ENCODE peak calls at places on chromosome 16, in nine cellular contexts. Q is nephron progenitor cell; H is stimulated activated CD8-positive, alpha-beta memory T cell treated with anti-CD3 and anti-CD28 coated beads, Interleukin-7, amount 100 ng/mL, for 4 hours; O is C1 segment of cervical spinal cord; S is AG09319; E is A172; I is stimulated activated CD4-positive, alpha-beta T cell treated with anti-CD3 and anti-CD28 coated beads, Interleukin-15, amount 100 ng/mL, for 1 hour; N is M059J; R is prostate gland. P is an unnamed sample.
A peak's percentile ranks its signal among the peaks of the same experiment; 100 is the strongest.

GRCh38 chr16:49528035-49528434 is 154.4 kb downstream of the C16orf78 start:
- DNase-seq in R (no peak), H (no peak), E (peak; percentile 60), O (no peak), N (peak; percentile 26), Q (peak; percentile 52), S (no peak), I (no peak), P (no peak)

GRCh38 chr16:64250866-64251265 is 871.0 kb downstream of the CDH11 start:
- DNase-seq in H (no peak), N (peak; percentile 26), Q (no peak), R (no peak), O (no peak), S (no peak), I (no peak), E (no peak), P (no peak)

GRCh38 chr16:28975158-28975603 is 603 bp downstream of the SPNS1 start:
- DNase-seq in S (no peak), Q (peak; percentile 16), N (no peak), I (no peak), H (no peak), R (no peak), O (no peak), E (no peak), P (peak; percentile 12)

GRCh38 chr16:24046442-24046841 is 209.7 kb upstream of the CACNG3 start:
- DNase-seq in E (no peak), R (no peak), S (no peak), O (no peak), Q (no peak), I (no peak), H (no peak), N (no peak), P (no peak)

GRCh38 chr16:3101018-3101840 is 2.1 kb upstream of the ZSCAN10 start:
- DNase-seq in I (no peak), S (no peak), N (peak; percentile 36), Q (no peak), E (peak; percentile 20), O (no peak), H (peak; percentile 11), R (no peak), P (peak; percentile 47)

GRCh38 chr16:87538160-87538559 is 45.3 kb upstream of the ZCCHC14 start:
- DNase-seq in R (no peak), E (no peak), I (no peak), H (no peak), N (peak; percentile 56), O (no peak), Q (no peak), S (no peak), P (no peak)

GRCh38 chr16:1914759-1915387 is 3.3 kb downstream of the HS3ST6 start:
- DNase-seq in N (no peak), H (no peak), E (no peak), S (no peak), Q (no peak), I (no peak), O (no peak), R (no peak), P (no peak)

GRCh38 chr16:340370-341091 is 12.0 kb downstream of the AXIN1 start:
- DNase-seq in H (no peak), O (no peak), E (no peak), N (no peak), Q (no peak), I (no peak), R (no peak), S (no peak), P (no peak)

GRCh38 chr16:66900721-66901441 is 17.8 kb downstream of the CDH16 start:
- DNase-seq in S (no peak), R (no peak), I (no peak), N (no peak), O (peak; percentile 26), Q (no peak), H (no peak), E (no peak), P (peak; percentile 32)

GRCh38 chr16:56331915-56332314 is 93.4 kb downstream of the AMFR start:
- DNase-seq in Q (no peak), I (no peak), H (no peak), S (no peak), R (no peak), O (no peak), E (no peak), N (no peak), P (no peak)

P was measured in kidney tubule cell.